ENCODE peak calls at places on chromosomes 12 and 14, in four cellular contexts. Z, X, K and E are unnamed samples.

GRCh38 chr12:12070674-12071661 is at the start of gene BCL2L14:
- DNase-seq in X (peak), Z (no peak), K (no peak), E (no peak)

GRCh38 chr14:24116111-24116809 is 1.5 kb upstream of the NRL start:
- DNase-seq in X (no peak), K (no peak), Z (no peak), E (no peak)

GRCh38 chr12:102659200-102659911 is 179.0 kb upstream of the IGF1 start:
- DNase-seq in Z (no peak), X (peak), K (no peak), E (no peak)

GRCh38 chr12:76586764-76587395 is 27.3 kb upstream of the OSBPL8 start:
- DNase-seq in K (peak), X (peak), Z (peak), E (peak)

GRCh38 chr14:50417853-50418252 is 21.2 kb upstream of the CDKL1 start:
- DNase-seq in X (peak), K (no peak), Z (peak), E (no peak)

GRCh38 chr14:51999084-51999483 is 9.7 kb downstream of the RTRAF start:
- DNase-seq in X (peak), K (no peak), Z (peak), E (no peak)

GRCh38 chr12:104565606-104566243 is 109.0 kb downstream of the CHST11 start:
- DNase-seq in K (no peak), Z (peak), X (peak), E (no peak)

GRCh38 chr12:122111070-122111750 is 32.7 kb downstream of the MLXIP start:
- DNase-seq in X (no peak), Z (no peak), K (no peak), E (no peak)

GRCh38 chr12:117524806-117525205 is 163.4 kb upstream of the NOS1 start:
- DNase-seq in K (no peak), Z (no peak), X (no peak), E (no peak)

GRCh38 chr12:117526756-117527479 is 165.5 kb upstream of the NOS1 start:
- DNase-seq in Z (no peak), K (no peak), X (no peak), E (no peak)

GRCh38 chr12:117525766-117526165 is 164.3 kb upstream of the NOS1 start:
- DNase-seq in X (no peak), Z (no peak), K (no peak), E (no peak)

GRCh38 chr12:117528538-117528937 is 167.1 kb upstream of the NOS1 start:
- DNase-seq in X (no peak), Z (no peak), K (no peak), E (no peak)

GRCh38 chr12:117527480-117527857 is 166.0 kb upstream of the NOS1 start:
- DNase-seq in X (no peak), K (no peak), Z (no peak), E (no peak)
- H3K4me3 ChIP-seq in X (no peak), K (no peak), Z (no peak), E (no peak)

GRCh38 chr14:86739761-86740160 is 1209.8 kb downstream of the FLRT2 start:
- DNase-seq in Z (no peak), K (no peak), X (no peak), E (no peak)
- H3K4me3 ChIP-seq in Z (no peak), K (no peak), X (no peak), E (no peak)

GRCh38 chr14:23008836-23009235 is 1.1 kb downstream of the C14orf93 start:
- DNase-seq in X (no peak), Z (peak), K (no peak), E (no peak)
- H3K4me3 ChIP-seq in X (no peak), Z (peak), K (no peak), E (peak)

GRCh38 chr12:26226119-26226518 is 30.7 kb downstream of the SSPN start:
- DNase-seq in K (no peak), Z (no peak), X (no peak), E (no peak)
- H3K4me3 ChIP-seq in K (peak), Z (no peak), X (no peak), E (no peak)

DNA sequence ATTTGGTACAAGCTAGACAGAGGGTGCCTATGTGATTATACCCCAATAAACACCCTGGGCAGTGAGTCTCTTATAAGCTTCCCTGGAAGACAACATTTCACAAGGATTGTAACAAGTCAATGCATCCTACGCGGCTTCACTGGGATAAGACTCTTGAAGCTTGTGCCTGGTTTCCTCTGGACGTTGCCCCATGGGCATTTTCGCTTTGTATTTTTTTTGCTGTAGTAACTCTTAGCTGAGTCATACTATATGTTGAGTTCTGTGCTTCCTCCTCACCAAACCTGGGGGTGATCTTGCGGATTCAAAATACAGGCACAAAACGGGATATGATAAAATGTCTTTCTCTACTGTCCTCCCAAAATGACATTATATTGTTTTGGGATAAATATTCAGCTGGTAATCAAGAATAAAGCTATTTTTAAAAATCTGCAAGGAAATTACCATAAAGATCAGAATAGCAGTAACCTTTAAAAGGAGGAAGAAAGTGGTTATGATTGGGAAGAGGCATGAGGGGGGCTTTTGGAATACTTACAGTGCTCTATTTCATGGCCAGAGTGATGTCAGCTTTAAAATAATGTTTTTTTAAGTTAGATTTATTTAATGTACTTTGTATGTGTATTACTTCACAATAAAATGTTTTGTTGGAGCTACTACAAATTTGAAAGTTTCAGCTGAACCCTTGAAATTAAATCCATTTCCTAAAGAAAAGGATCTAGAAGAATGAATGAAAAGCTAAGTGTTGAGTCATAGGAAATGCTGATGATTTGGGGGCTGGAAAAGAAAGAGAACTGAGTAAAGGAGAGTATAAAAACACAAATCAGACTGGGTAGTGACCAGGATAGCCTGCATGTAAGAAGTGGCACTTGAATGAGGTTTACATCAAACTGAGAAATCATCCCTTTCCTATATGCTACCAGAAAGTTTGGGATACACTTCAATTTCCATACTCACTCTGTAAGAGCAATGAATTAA is 14.7 kb downstream of the BTBD7 start:
- DNase-seq in K (peak), X (peak), Z (peak), E (no peak)
- H3K4me3 ChIP-seq in K (peak), X (no peak), Z (no peak), E (no peak)